ENCODE peak calls at places on chromosomes 11 and 22, in five cellular contexts. Y is AG09319, L is PC-3, J is ovary, S is progenitor cell of endocrine pancreas. N is an unnamed sample.
A peak's percentile ranks its signal among the peaks of the same experiment; 100 is the strongest.

GRCh38 chr11:133072858-133073582 is 459.3 kb downstream of the OPCML start:
- DNase-seq in J (no peak), S (no peak), Y (no peak), L (no peak), N (no peak)

GRCh38 chr22:44365196-44365802 is 52.5 kb upstream of the SHISAL1 start:
- DNase-seq in L (no peak), J (no peak), S (no peak), Y (no peak), N (no peak)

GRCh38 chr11:15843309-15843857 is 513.0 kb downstream of the SOX6 start:
- DNase-seq in L (no peak), J (no peak), Y (no peak), S (no peak), N (no peak)

GRCh38 chr11:16846305-16846704 is 107.9 kb downstream of the C11orf58 start:
- DNase-seq in Y (no peak), J (no peak), L (no peak), S (no peak), N (no peak)

GRCh38 chr11:134069426-134069921 is 602 bp downstream of the JAM3 start:
- DNase-seq in L (no peak), S (no peak), J (peak; percentile 33), Y (no peak), N (no peak)

GRCh38 chr22:38923463-38924196 is 33.8 kb upstream of the APOBEC3A start:
- DNase-seq in L (peak; percentile 87), J (peak; percentile 84), Y (peak; percentile 67), S (no peak), N (no peak)

GRCh38 chr11:111001986-111002616 is 243.4 kb upstream of the POU2AF2 start:
- DNase-seq in L (peak; percentile 57), J (no peak), S (no peak), Y (peak; percentile 71), N (no peak)

GRCh38 chr11:38411149-38411548 is 1813.1 kb upstream of the RAG2 start:
- DNase-seq in S (no peak), L (peak; percentile 10), Y (no peak), J (no peak), N (no peak)

GRCh38 chr22:37334461-37334858 is 52.2 kb downstream of the CYTH4 start:
- DNase-seq in S (no peak), L (peak; percentile 0), Y (no peak), J (no peak), N (no peak)

GRCh38 chr11:96015911-96016565 is 92.1 kb upstream of the MTMR2 start:
- DNase-seq in Y (no peak), L (no peak), S (no peak), J (no peak), N (no peak)

GRCh38 chr11:7793233-7793632 is 3.5 kb downstream of the OR5P2 start:
- DNase-seq in L (no peak), J (no peak), Y (no peak), S (no peak), N (no peak)

GRCh38 chr11:134412508-134413333 is 679 bp upstream of the B3GAT1 start:
- DNase-seq in J (no peak), L (no peak), Y (no peak), S (peak; percentile 26), N (no peak)

GRCh38 chr11:117688255-117688797 is 108.7 kb downstream of the DSCAML1 start:
- DNase-seq in S (no peak), J (no peak), Y (no peak), L (no peak), N (no peak)

GRCh38 chr22:31451709-31452571 is 37.7 kb downstream of the EIF4ENIF1 start:
- DNase-seq in S (no peak), L (peak; percentile 69), J (no peak), Y (peak; percentile 12), N (no peak)

GRCh38 chr22:43308451-43309235 is 34.5 kb downstream of the SCUBE1 start:
- DNase-seq in S (no peak), J (no peak), Y (no peak), L (no peak), N (no peak)

DNA sequence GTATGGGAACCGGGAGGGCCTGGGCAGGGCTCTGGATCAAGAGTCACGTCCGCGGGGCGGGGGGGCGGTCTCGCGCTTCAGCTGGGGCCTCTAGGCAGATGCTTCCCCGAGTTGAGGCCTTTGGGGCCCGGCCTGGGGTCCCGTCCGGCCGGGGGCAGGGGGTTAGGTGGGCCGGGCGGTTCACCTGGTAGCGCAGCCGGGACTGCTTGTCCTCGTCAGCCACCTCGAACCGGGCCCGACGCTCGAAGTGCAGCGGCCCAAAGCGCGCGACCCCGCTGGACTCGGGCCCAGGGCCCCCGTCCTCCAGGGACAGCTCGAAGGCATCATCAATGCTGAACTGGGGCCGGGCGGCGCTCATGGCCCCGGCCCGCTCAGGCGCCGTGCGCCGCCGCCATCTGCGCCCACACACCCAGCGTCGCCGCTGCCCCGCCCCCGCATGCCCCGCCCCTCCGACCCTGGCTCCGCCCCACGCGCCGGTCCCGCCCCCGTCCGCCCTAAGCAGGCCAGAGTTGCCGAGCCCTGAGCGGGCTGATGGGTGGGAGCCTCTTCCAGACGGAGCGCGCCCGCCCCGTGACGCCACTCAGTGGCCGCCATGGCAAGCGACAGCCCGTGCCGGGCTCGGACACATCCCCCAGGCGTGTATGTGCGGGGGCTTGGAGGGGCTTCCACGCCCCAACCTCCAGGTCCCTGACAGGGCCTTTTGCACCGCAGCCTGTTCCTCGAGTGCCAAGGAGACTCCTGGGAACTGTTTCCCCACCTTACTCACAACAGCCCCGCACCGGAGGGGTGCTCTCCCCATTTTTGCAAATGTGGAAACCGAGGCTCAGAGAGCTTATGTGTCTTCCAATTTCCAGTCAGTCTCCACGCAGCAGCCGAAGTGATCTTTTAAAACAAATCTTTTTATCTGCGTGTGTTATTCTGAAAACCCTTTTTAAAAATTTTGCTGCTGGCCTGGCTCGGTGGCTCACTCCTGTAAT is at the start of gene TMEM134:
- DNase-seq in Y (peak; percentile 77), J (peak; percentile 90), S (peak; percentile 90), L (peak; percentile 92), N (peak; percentile 88)
- TF ChIP-seq CTCF in Y (peak; percentile 44), J (peak; percentile 46), S (peak; percentile 49), L (peak; percentile 65), N (no peak)

DNA sequence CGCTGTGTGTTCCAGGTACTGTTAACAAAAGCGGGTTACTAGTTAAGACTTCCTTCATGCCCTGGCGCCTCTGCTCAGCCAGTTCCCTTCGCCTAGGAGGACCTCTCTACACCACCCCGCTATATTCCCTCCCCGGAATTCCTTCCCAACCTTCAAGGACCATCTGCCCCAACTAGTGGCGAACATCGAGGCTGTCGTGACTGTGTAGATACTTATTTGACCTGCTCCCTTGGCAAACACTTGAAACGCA is 450 bp upstream of the BCL2L13 start:
- DNase-seq in L (no peak), S (no peak), J (no peak), Y (no peak), N (no peak)
- TF ChIP-seq CTCF in L (no peak), S (peak; percentile 33), J (no peak), Y (peak; percentile 14), N (no peak)

DNA sequence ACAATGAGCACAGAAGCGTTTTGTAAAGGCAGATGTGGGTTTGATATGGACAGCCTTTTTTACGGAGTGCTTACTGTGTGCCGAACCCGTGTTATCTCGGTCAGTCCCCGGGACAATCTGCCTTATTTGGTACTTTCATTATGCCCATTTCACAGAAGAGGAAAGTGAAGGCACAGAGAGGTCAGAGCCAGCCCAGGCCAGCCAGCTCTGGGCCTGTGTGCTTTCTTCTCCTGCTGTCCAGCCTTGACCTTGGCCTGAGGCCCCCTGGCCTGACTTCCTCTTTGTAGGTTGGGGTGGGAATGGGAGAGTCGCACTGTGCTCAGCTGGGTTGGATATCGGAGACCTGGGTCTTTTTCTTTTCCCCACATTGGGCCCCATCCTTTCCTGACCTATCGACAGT is 660 bp upstream of the CRYBB1 start:
- DNase-seq in S (no peak), J (no peak), L (no peak), Y (no peak), N (no peak)
- TF ChIP-seq CTCF in S (no peak), J (no peak), L (no peak), Y (no peak), N (no peak)

GRCh38 chr11:69613594-69613993 is 27.4 kb upstream of the CCND1 start:
- DNase-seq in L (no peak), S (no peak), Y (no peak), J (no peak), N (no peak)

GRCh38 chr11:69614085-69614484 is 26.9 kb upstream of the CCND1 start:
- DNase-seq in Y (no peak), L (no peak), J (no peak), S (no peak), N (no peak)

GRCh38 chr11:69611548-69612526 is 29.1 kb upstream of the CCND1 start:
- DNase-seq in J (no peak), L (no peak), Y (no peak), S (no peak), N (no peak)

GRCh38 chr11:69605737-69606526 is 35.0 kb upstream of the CCND1 start:
- DNase-seq in L (no peak), Y (no peak), S (no peak), J (no peak), N (no peak)

GRCh38 chr11:69609351-69609750 is 31.6 kb upstream of the CCND1 start:
- DNase-seq in S (no peak), J (no peak), Y (no peak), L (peak; percentile 8), N (no peak)
- TF ChIP-seq CTCF in S (no peak), J (no peak), Y (no peak), L (no peak), N (no peak)

DNA sequence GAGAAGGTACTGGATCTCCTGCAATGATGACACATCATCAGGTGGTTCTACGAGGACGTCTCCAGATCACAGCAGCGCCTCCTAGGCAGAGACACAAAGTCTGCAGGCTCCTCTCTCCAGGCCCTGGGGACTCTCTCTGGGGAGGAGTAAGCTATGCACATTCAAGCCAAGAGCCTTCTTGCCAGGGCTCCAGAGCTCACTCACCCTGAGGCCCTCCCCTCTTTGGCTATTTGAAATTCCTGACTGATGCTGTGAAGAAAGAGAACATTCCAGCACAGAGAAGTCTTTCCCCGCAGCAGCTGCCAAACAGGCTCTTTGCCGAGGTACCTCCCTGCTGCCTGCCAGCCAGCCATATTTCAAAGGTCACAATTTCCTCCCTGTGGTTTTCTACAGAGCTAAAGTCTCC is 204.9 kb downstream of the CSNK2A3 start:
- DNase-seq in L (peak; percentile 32), Y (peak; percentile 74), S (no peak), J (peak; percentile 79), N (no peak)
- TF ChIP-seq CTCF in L (peak; percentile 45), Y (peak; percentile 51), S (peak; percentile 17), J (no peak), N (no peak)

GRCh38 chr11:12961615-12962014 is 47.5 kb upstream of the RASSF10 start:
- DNase-seq in L (peak; percentile 16), Y (no peak), S (no peak), J (no peak), N (no peak)
- TF ChIP-seq CTCF in L (peak; percentile 39), Y (peak; percentile 28), S (no peak), J (no peak), N (no peak)